ENCODE peak calls at places on chromosomes 11 and 22, in five cellular contexts. S is ELR, M is GM04503, R is cardiac fibroblast, J is fibroblast of the aortic adventitia. X is an unnamed sample.

GRCh38 chr22:48748860-48749554 is 1078.7 kb downstream of the BRD1 start:
- DNase-seq in S (no peak), M (no peak), R (no peak), J (no peak), X (peak)

GRCh38 chr11:80606726-80607125 is 1165.9 kb upstream of the TENM4 start:
- DNase-seq in S (no peak), M (no peak), R (no peak), J (no peak), X (no peak)

GRCh38 chr11:122737951-122738693 is 82.6 kb downstream of the UBASH3B start:
- DNase-seq in S (peak), M (no peak), R (no peak), J (no peak), X (no peak)

GRCh38 chr11:61473370-61474025 is 35.1 kb upstream of the LRRC10B start:
- DNase-seq in S (peak), M (no peak), R (peak), J (peak), X (no peak)

GRCh38 chr11:65826972-65827773 is 6.6 kb upstream of the SNX32 start:
- DNase-seq in S (no peak), M (no peak), R (no peak), J (no peak), X (no peak)

GRCh38 chr11:46305295-46305694 is 27.8 kb downstream of the CREB3L1 start:
- DNase-seq in S (peak), M (no peak), R (peak), J (peak), X (no peak)

GRCh38 chr11:20159680-20160381 is 444 bp downstream of the DBX1 start:
- DNase-seq in S (no peak), M (no peak), R (no peak), J (no peak), X (no peak)

GRCh38 chr22:27192135-27192900 is 534.9 kb downstream of the MIAT start:
- DNase-seq in S (no peak), M (no peak), R (peak), J (peak), X (no peak)

GRCh38 chr22:49152930-49153770 is 674.5 kb downstream of the BRD1 start:
- DNase-seq in S (no peak), M (no peak), R (no peak), J (no peak), X (no peak)

GRCh38 chr11:35550374-35551036 is 25.1 kb upstream of the PAMR1 start:
- DNase-seq in S (peak), M (no peak), R (no peak), J (peak), X (no peak)

GRCh38 chr11:128757235-128757711 is 63.4 kb downstream of the FLI1 start:
- DNase-seq in S (peak), M (no peak), R (peak), J (no peak), X (no peak)

GRCh38 chr11:19919050-19919561 is 206.5 kb downstream of the NAV2 start:
- DNase-seq in S (peak), M (peak), R (peak), J (peak), X (peak)

GRCh38 chr11:70608568-70609314 is 210.4 kb downstream of the CTTN start:
- DNase-seq in S (no peak), M (no peak), R (peak), J (peak), X (no peak)

GRCh38 chr11:58330861-58331260 is 28.0 kb downstream of the OR5B17 start:
- DNase-seq in S (peak), M (peak), R (no peak), J (peak), X (peak)

GRCh38 chr11:1562469-1563148 is 9.5 kb downstream of the DUSP8 start:
- DNase-seq in S (no peak), M (no peak), R (no peak), J (no peak), X (no peak)

GRCh38 chr22:49705631-49706352 is 121.9 kb downstream of the BRD1 start:
- DNase-seq in S (no peak), M (no peak), R (no peak), J (no peak), X (no peak)

GRCh38 chr22:27057717-27058116 is 400.3 kb downstream of the MIAT start:
- DNase-seq in S (no peak), M (no peak), R (no peak), J (no peak), X (no peak)

X was measured in GM03348.